ENCODE peak calls at places on chromosome 19, in five cellular contexts. J is fibroblast of lung; T is NCI-H345; K is stimulated activated CD8-positive, alpha-beta memory T cell treated with anti-CD3 and anti-CD28 coated beads, Interleukin-7, amount 100 ng/mL, for 1 hour; Z is choroid plexus epithelial cell. N is an unnamed sample.

GRCh38 chr19:45231891-45232290 is 13.3 kb downstream of the EXOC3L2 start:
- DNase-seq in Z (no peak), J (no peak), K (no peak), T (no peak), N (no peak)

GRCh38 chr19:38592940-38593339 is 24.8 kb downstream of the MAP4K1 start:
- DNase-seq in T (no peak), J (no peak), K (no peak), Z (no peak), N (no peak)

GRCh38 chr19:13314761-13315160 is 164.6 kb downstream of the IER2 start:
- DNase-seq in T (no peak), J (no peak), Z (no peak), K (no peak), N (no peak)

GRCh38 chr19:1068111-1069001 is 1.4 kb downstream of the ARHGAP45 start:
- DNase-seq in T (no peak), J (no peak), K (no peak), Z (no peak), N (no peak)

GRCh38 chr19:58009666-58010301 is 7.2 kb upstream of the ZNF606 start:
- DNase-seq in T (peak), K (peak), J (peak), Z (peak), N (peak)

GRCh38 chr19:4597975-4598671 is 38.6 kb upstream of the SEMA6B start:
- DNase-seq in Z (no peak), K (peak), T (peak), J (no peak), N (peak)

GRCh38 chr19:39320948-39321831 is 527 bp upstream of the LRFN1 start:
- DNase-seq in Z (no peak), K (peak), T (no peak), J (no peak), N (no peak)

GRCh38 chr19:43315851-43316250 is 37.6 kb upstream of the CD177 start:
- DNase-seq in T (no peak), J (no peak), K (no peak), Z (no peak), N (no peak)

GRCh38 chr19:58396691-58397532 is 1.5 kb downstream of the RNF225 start:
- DNase-seq in J (no peak), T (no peak), K (no peak), Z (no peak), N (no peak)

GRCh38 chr19:51027873-51028272 is 1.5 kb upstream of the KLK11 start:
- DNase-seq in J (no peak), T (no peak), Z (no peak), K (no peak), N (no peak)

GRCh38 chr19:50819636-50820035 is 4.0 kb downstream of the KLK1 start:
- DNase-seq in T (no peak), Z (no peak), J (no peak), K (no peak), N (peak)

GRCh38 chr19:34189199-34189916 is 17.1 kb downstream of the LSM14A start:
- DNase-seq in T (no peak), Z (no peak), K (no peak), J (no peak), N (no peak)

GRCh38 chr19:18393836-18394235 is 3.6 kb downstream of the LRRC25 start:
- DNase-seq in T (no peak), Z (no peak), J (no peak), K (no peak), N (no peak)

GRCh38 chr19:48754950-48755645 is at the start of gene FGF21:
- DNase-seq in J (no peak), K (no peak), T (no peak), Z (no peak), N (peak)

GRCh38 chr19:5281588-5281987 is 59.0 kb downstream of the PTPRS start:
- DNase-seq in Z (no peak), J (peak), T (no peak), K (no peak), N (no peak)

GRCh38 chr19:34320277-34320676 is 44.7 kb upstream of the GPI start:
- DNase-seq in J (no peak), Z (no peak), T (no peak), K (no peak), N (no peak)

GRCh38 chr19:13881231-13881691 is 4.3 kb downstream of the NANOS3 start:
- DNase-seq in Z (peak), K (no peak), J (no peak), T (no peak), N (no peak)

GRCh38 chr19:53981408-53981998 is 9.9 kb upstream of the CACNG6 start:
- DNase-seq in Z (no peak), K (no peak), J (no peak), T (no peak), N (no peak)

GRCh38 chr19:10855879-10856522 is 7.8 kb downstream of the C19orf38 start:
- DNase-seq in T (no peak), Z (no peak), J (no peak), K (no peak), N (peak)

GRCh38 chr19:29806098-29806866 is 5.5 kb upstream of the CCNE1 start:
- DNase-seq in K (no peak), J (peak), T (no peak), Z (peak), N (no peak)